ENCODE peak calls at places on chromosomes 3 and 15, in four cellular contexts. G, I, A and F are unnamed samples.

GRCh38 chr3:183229177-183229576 is 23.9 kb upstream of the B3GNT5 start:
- DNase-seq in G (no peak), I (no peak), A (no peak), F (no peak)

GRCh38 chr15:55819397-55820034 is 76.6 kb upstream of the PRTG start:
- DNase-seq in G (no peak), I (no peak), A (no peak), F (no peak)

GRCh38 chr3:119628390-119628789 is 30.7 kb downstream of the PLA1A start:
- DNase-seq in G (no peak), I (no peak), A (no peak), F (no peak)

GRCh38 chr3:108296239-108296638 is at the start of gene HHLA2:
- DNase-seq in G (no peak), I (no peak), A (no peak), F (no peak)

GRCh38 chr3:46892285-46893145 is 15.0 kb downstream of the PTH1R start:
- DNase-seq in G (peak; percentile 81), I (peak; percentile 85), A (peak; percentile 71), F (peak; percentile 83)

GRCh38 chr3:37892917-37893595 is 31.4 kb downstream of the CTDSPL start:
- DNase-seq in G (peak; percentile 58), I (peak; percentile 57), A (no peak), F (peak; percentile 81)

GRCh38 chr3:127393131-127393820 is 105.4 kb upstream of the PRR20G start:
- DNase-seq in G (no peak), I (no peak), A (no peak), F (no peak)

GRCh38 chr3:153443961-153444360 is 281.9 kb downstream of the RAP2B start:
- DNase-seq in G (no peak), I (no peak), A (no peak), F (no peak)

GRCh38 chr3:39485547-39485946 is 18.1 kb downstream of the MOBP start:
- DNase-seq in G (no peak), I (no peak), A (no peak), F (no peak)

GRCh38 chr3:13718437-13718836 is 161.4 kb downstream of the WNT7A start:
- DNase-seq in G (no peak), I (no peak), A (no peak), F (peak; percentile 42)

GRCh38 chr3:190621971-190622370 is 108.1 kb downstream of the IL1RAP start:
- DNase-seq in G (no peak), I (no peak), A (no peak), F (no peak)

GRCh38 chr3:64685331-64685799 is 2.4 kb downstream of the ADAMTS9 start:
- DNase-seq in G (peak; percentile 74), I (peak; percentile 56), A (no peak), F (no peak)

GRCh38 chr3:118548434-118548833 is 486.2 kb downstream of the IGSF11 start:
- DNase-seq in G (no peak), I (no peak), A (no peak), F (no peak)

GRCh38 chr3:194489736-194490612 is 3.2 kb upstream of the ATP13A3 start:
- DNase-seq in G (no peak), I (no peak), A (no peak), F (peak; percentile 55)

GRCh38 chr3:55459838-55460237 is 27.3 kb downstream of the WNT5A start:
- DNase-seq in G (no peak), I (no peak), A (no peak), F (no peak)